ENCODE peak calls at places on chromosomes 16 and 17, in six cellular contexts. L is WTC11, J is A549, N is psoas muscle, Z is epithelial cell of esophagus, S is GM12878. E is an unnamed sample.
A peak's percentile ranks its signal among the peaks of the same experiment; 100 is the strongest.

GRCh38 chr17:58741121-58741625 is 14.5 kb upstream of the PPM1E start:
- DNase-seq in L (no peak), J (peak; percentile 14), N (no peak), Z (peak; percentile 96), S (no peak), E (no peak)

GRCh38 chr17:64732336-64733006 is 70.4 kb upstream of the SMURF2 start:
- DNase-seq in L (no peak), J (peak; percentile 67), N (peak; percentile 47), Z (peak; percentile 15), S (no peak), E (no peak)

GRCh38 chr17:40293363-40293762 is 5.7 kb downstream of the CDC6 start:
- DNase-seq in L (no peak), J (no peak), N (no peak), Z (no peak), S (no peak), E (no peak)

GRCh38 chr17:58960068-58960467 is 146.6 kb downstream of the TRIM37 start:
- DNase-seq in L (no peak), J (peak; percentile 61), N (no peak), Z (peak; percentile 85), S (no peak), E (no peak)

GRCh38 chr16:59013930-59014329 is 279.8 kb upstream of the GOT2 start:
- DNase-seq in L (no peak), J (no peak), N (no peak), Z (no peak), S (no peak), E (no peak)

GRCh38 chr17:2591040-2591640 is 2.3 kb upstream of the PAFAH1B1 start:
- DNase-seq in L (no peak), J (no peak), N (no peak), Z (no peak), S (no peak), E (no peak)

GRCh38 chr17:41907633-41908539 is 10.9 kb downstream of the ACLY start:
- DNase-seq in L (no peak), J (peak; percentile 98), N (no peak), Z (no peak), S (no peak), E (no peak)

GRCh38 chr17:51000835-51001638 is 119.6 kb downstream of the SPAG9 start:
- DNase-seq in L (no peak), J (peak; percentile 78), N (no peak), Z (peak; percentile 67), S (peak; percentile 27), E (no peak)

GRCh38 chr17:52383493-52384100 is 225.1 kb upstream of the CA10 start:
- DNase-seq in L (peak; percentile 56), J (peak; percentile 70), N (no peak), Z (peak; percentile 67), S (no peak), E (no peak)

GRCh38 chr17:3659541-3660111 is 8.8 kb downstream of the TAX1BP3 start:
- DNase-seq in L (no peak), J (peak; percentile 61), N (peak; percentile 87), Z (peak; percentile 76), S (no peak), E (peak; percentile 58)

GRCh38 chr16:9827062-9827752 is 355.0 kb downstream of the GRIN2A start:
- DNase-seq in L (no peak), J (no peak), N (no peak), Z (no peak), S (no peak), E (no peak)
- TF ChIP-seq CTCF in L (no peak), J (no peak), N (no peak), Z (no peak), S (no peak), E (no peak)

DNA sequence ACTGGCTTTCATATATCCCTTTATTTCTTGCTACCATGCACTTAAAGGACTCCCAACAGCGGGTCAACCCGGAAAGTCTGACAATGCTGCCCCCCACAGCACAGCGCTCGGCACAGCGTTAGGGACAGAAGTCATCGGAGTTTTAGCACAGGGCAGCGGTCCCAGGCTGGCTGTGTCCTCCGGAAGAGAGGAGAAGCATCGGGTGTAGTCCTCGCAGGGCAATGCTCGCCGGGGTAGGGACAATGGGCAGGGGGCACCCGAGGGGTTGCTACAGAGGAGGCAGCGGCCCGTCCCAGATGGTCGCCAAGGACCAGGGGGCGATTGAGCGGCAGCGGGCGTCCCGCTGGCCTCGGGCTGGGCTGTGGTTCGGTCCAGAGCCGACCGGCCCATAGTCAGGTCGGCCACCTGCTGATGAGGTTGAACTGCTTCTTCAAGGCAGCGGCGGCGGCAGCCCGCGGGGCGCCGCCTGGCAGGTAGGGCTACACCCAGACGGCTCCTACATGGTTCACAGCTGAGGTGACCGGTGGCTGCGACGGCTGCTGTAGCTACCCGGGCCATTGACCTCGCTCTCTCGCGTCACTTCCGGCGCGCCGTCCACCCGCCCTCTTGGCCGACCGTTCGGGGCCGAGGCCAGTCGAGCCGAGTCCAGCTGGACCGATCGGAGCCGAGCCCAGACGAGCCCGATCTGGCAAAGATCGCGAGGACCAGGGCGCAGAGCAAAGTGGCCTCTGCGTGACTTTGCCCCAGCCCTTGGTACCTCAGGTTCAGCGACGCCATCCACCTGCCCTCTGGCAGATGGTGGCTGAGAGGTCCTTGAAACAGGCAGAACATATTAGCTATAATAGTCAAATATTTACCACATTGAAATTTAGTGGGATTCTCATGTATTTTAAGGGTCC is 4.7 kb upstream of the LCMT1 start:
- DNase-seq in L (peak; percentile 96), J (peak; percentile 90), N (peak; percentile 97), Z (peak; percentile 65), S (no peak), E (peak; percentile 91)
- TF ChIP-seq CTCF in L (no peak), J (no peak), N (peak; percentile 35), Z (peak; percentile 7), S (peak; percentile 39), E (no peak)

GRCh38 chr16:6177781-6178180 is 1080.2 kb upstream of the EEF2KMT start:
- DNase-seq in L (no peak), J (no peak), N (no peak), Z (no peak), S (no peak), E (no peak)
- TF ChIP-seq CTCF in L (no peak), J (no peak), N (no peak), Z (no peak), S (no peak), E (no peak)

GRCh38 chr16:1379863-1380174 is 28.1 kb downstream of the GNPTG start:
- DNase-seq in L (peak; percentile 79), J (no peak), N (no peak), Z (no peak), S (no peak), E (no peak)
- TF ChIP-seq CTCF in L (no peak), J (no peak), N (no peak), Z (no peak), S (peak; percentile 18), E (no peak)

DNA sequence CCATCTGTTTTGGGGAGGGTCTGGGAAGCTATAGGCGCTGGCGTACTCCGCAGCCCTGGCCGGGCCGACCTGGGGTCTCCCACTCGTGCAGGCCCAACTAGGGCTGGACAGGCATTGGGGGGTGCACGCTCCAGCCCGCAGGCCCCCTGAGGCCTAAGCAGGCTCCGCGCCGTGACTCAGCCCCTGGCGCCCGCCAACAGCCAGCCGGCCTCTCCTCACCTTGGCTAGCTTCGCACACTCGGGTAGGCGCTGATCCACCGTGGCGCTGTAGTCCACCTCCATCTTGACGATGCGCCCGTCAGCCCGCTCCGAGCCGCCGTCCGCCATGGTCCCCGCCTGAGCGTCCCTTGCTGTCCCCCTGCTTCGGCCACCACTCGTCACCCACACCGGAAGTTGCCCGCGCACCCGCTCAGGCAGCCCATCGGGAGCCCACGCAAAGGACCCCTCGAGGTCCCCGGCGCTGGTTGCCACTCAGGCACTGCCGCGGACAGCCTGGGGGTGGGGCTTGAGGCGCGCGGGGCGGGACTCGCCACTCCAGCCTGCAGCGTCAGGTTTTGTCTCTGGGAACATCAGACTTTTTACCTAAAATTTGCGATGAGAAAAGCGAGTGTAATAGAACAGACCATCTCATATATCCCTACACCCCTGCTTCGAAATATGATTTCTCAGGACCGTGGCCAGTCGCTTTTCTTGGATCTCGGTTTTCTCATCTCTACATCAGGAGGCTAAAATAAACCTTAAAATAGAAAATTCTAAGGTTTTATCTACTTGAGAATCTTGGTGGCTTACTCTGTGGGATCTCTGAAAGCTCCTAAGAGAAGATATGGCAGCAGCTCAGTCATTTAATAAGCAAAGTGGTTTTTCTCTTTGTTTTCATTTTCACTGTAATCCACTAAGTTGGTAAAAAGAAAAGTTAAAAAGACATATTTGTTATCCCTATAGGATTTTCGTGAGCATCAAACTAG is at the start of gene PSMD12:
- DNase-seq in L (peak; percentile 88), J (peak; percentile 95), N (peak; percentile 95), Z (peak; percentile 90), S (peak; percentile 63), E (peak; percentile 75)
- TF ChIP-seq CTCF in L (no peak), J (no peak), N (no peak), Z (no peak), S (no peak), E (no peak)

GRCh38 chr17:79023886-79024771 is at the start of gene C1QTNF1:
- DNase-seq in L (peak; percentile 70), J (peak; percentile 35), N (peak; percentile 59), Z (peak; percentile 30), S (no peak), E (no peak)
- TF ChIP-seq CTCF in L (peak; percentile 24), J (no peak), N (peak; percentile 25), Z (peak; percentile 13), S (no peak), E (peak; percentile 18)

E was measured in omental fat pad.